ENCODE peak calls at places on chromosomes 2 and 18, in eight cellular contexts. D is left cardiac atrium, J is LoVo, F is ovary, R is activated gamma-delta T cell treated with Interleukin-2 at 50 U/mL for 16 hours, I is A549, T is EH, Z is activated T-helper 1 cell treated with Interleukin-2 at 50 U/mL for 16 hours. U is an unnamed sample.

GRCh38 chr18:63775166-63775730 is at the start of gene SERPINB7:
- DNase-seq in J (peak), F (no peak), I (peak), R (no peak), Z (no peak), D (no peak), T (peak), U (no peak)

GRCh38 chr2:219476605-219477578 is 21.8 kb upstream of the GMPPA start:
- DNase-seq in D (no peak), J (no peak), R (no peak), T (no peak), F (no peak), Z (no peak), I (no peak), U (no peak)

GRCh38 chr2:176675557-176676256 is 406.5 kb downstream of the MTX2 start:
- DNase-seq in I (no peak), D (no peak), T (no peak), Z (no peak), F (no peak), R (no peak), J (no peak), U (no peak)

GRCh38 chr2:12389354-12390045 is 327.2 kb upstream of the TRIB2 start:
- DNase-seq in F (no peak), Z (no peak), T (peak), D (no peak), R (no peak), J (no peak), I (no peak), U (no peak)

GRCh38 chr2:27051902-27052645 is 606 bp downstream of the AGBL5 start:
- DNase-seq in I (peak), D (peak), F (peak), Z (peak), J (no peak), T (peak), R (peak), U (no peak)

GRCh38 chr2:11738589-11739436 is 7.6 kb upstream of the LPIN1 start:
- DNase-seq in R (no peak), F (peak), Z (no peak), T (peak), I (peak), D (peak), J (no peak), U (no peak)

GRCh38 chr2:1773883-1774282 is 29.6 kb upstream of the PXDN start:
- DNase-seq in T (no peak), D (no peak), J (no peak), I (no peak), F (no peak), R (no peak), Z (no peak), U (no peak)

GRCh38 chr2:144671695-144672094 is 151.8 kb upstream of the ZEB2 start:
- DNase-seq in D (no peak), F (no peak), I (no peak), Z (no peak), J (no peak), T (peak), R (no peak), U (no peak)

GRCh38 chr2:196112408-196113039 is 43.9 kb upstream of the DNAH7 start:
- DNase-seq in I (peak), F (no peak), R (no peak), Z (no peak), T (peak), J (peak), D (no peak), U (no peak)

GRCh38 chr18:78711316-78711715 is 268.3 kb upstream of the SALL3 start:
- DNase-seq in T (no peak), D (no peak), I (no peak), F (no peak), R (no peak), Z (no peak), J (no peak), U (no peak)

GRCh38 chr2:156005999-156006712 is 326.4 kb downstream of the NR4A2 start:
- DNase-seq in D (no peak), R (no peak), F (no peak), I (peak), J (no peak), T (no peak), Z (no peak), U (no peak)

GRCh38 chr2:136572335-136572734 is 193.0 kb upstream of the THSD7B start:
- DNase-seq in F (no peak), J (no peak), R (no peak), I (no peak), T (no peak), D (peak), Z (no peak), U (no peak)

GRCh38 chr2:160245614-160246156 is 45.6 kb upstream of the ITGB6 start:
- DNase-seq in Z (no peak), I (no peak), T (no peak), F (no peak), D (no peak), J (no peak), R (no peak), U (no peak)

GRCh38 chr18:69839989-69840388 is 107.7 kb downstream of the CD226 start:
- DNase-seq in F (no peak), R (no peak), D (no peak), I (no peak), Z (no peak), J (no peak), T (no peak), U (no peak)

GRCh38 chr2:24269270-24269669 is 91.1 kb downstream of the ITSN2 start:
- DNase-seq in I (peak), R (no peak), T (peak), D (no peak), Z (no peak), J (no peak), F (no peak), U (no peak)

GRCh38 chr2:41998789-41999470 is 48.9 kb upstream of the PKDCC start:
- DNase-seq in T (no peak), R (no peak), F (peak), J (no peak), D (peak), I (no peak), Z (no peak), U (no peak)

GRCh38 chr2:226143097-226143496 is 656.5 kb downstream of the IRS1 start:
- DNase-seq in J (no peak), I (no peak), F (no peak), R (no peak), T (no peak), Z (no peak), D (no peak), U (no peak)

GRCh38 chr18:2657043-2657512 is 1.6 kb downstream of the SMCHD1 start:
- DNase-seq in J (no peak), I (no peak), D (no peak), F (no peak), R (no peak), T (no peak), Z (no peak), U (no peak)

GRCh38 chr2:177331446-177331997 is 61.1 kb upstream of the AGPS start:
- DNase-seq in I (no peak), F (no peak), R (no peak), Z (no peak), J (no peak), D (no peak), T (no peak), U (no peak)

GRCh38 chr2:19936979-19937378 is 35.2 kb upstream of the TTC32 start:
- DNase-seq in Z (no peak), F (no peak), R (no peak), D (no peak), I (no peak), J (no peak), T (no peak), U (no peak)

GRCh38 chr2:19659375-19659774 is 242.4 kb downstream of the TTC32 start:
- DNase-seq in R (no peak), T (no peak), F (no peak), D (no peak), J (no peak), I (no peak), Z (no peak), U (no peak)

GRCh38 chr2:141570474-141571131 is 560.2 kb downstream of the LRP1B start:
- DNase-seq in T (no peak), Z (no peak), D (no peak), I (no peak), R (no peak), F (no peak), J (no peak), U (no peak)

U was measured in activated CD4-positive, alpha-beta T cell treated with anti-CD3 and anti-CD28 coated beads, Interleukin-2, amount 50 U/mL, for 1 hour.